ENCODE peak calls at places on chromosomes 11 and 22, in five cellular contexts. K, C, U, E and Z are unnamed samples.

GRCh38 chr11:86681039-86681745 is 8.8 kb upstream of the ME3 start:
- DNase-seq in K (no peak), C (no peak), U (no peak), E (no peak), Z (no peak)

GRCh38 chr22:25780673-25781072 is 38.7 kb downstream of the MYO18B start:
- DNase-seq in K (no peak), C (no peak), U (no peak), E (no peak), Z (no peak)

GRCh38 chr11:113690619-113691569 is 15.2 kb downstream of the TMPRSS5 start:
- DNase-seq in K (peak; percentile 61), C (peak; percentile 84), U (peak; percentile 32), E (peak; percentile 44), Z (peak; percentile 49)

GRCh38 chr11:45578286-45578685 is 87.1 kb downstream of the CHST1 start:
- DNase-seq in K (no peak), C (no peak), U (no peak), E (no peak), Z (no peak)

GRCh38 chr22:31295831-31296230 is 3.5 kb upstream of the PIK3IP1 start:
- DNase-seq in K (no peak), C (no peak), U (peak; percentile 27), E (no peak), Z (no peak)

GRCh38 chr11:88016392-88017020 is 158.7 kb downstream of the RAB38 start:
- DNase-seq in K (peak; percentile 33), C (no peak), U (peak; percentile 84), E (peak; percentile 24), Z (peak; percentile 22)

GRCh38 chr11:13160302-13160701 is 117.3 kb upstream of the BMAL1 start:
- DNase-seq in K (no peak), C (no peak), U (no peak), E (no peak), Z (no peak)

GRCh38 chr22:30717952-30718351 is 23.3 kb downstream of the OSBP2 start:
- DNase-seq in K (no peak), C (no peak), U (no peak), E (no peak), Z (no peak)

GRCh38 chr11:11217555-11218286 is 135.3 kb downstream of the CSNK2A3 start:
- DNase-seq in K (no peak), C (no peak), U (no peak), E (no peak), Z (no peak)

DNA sequence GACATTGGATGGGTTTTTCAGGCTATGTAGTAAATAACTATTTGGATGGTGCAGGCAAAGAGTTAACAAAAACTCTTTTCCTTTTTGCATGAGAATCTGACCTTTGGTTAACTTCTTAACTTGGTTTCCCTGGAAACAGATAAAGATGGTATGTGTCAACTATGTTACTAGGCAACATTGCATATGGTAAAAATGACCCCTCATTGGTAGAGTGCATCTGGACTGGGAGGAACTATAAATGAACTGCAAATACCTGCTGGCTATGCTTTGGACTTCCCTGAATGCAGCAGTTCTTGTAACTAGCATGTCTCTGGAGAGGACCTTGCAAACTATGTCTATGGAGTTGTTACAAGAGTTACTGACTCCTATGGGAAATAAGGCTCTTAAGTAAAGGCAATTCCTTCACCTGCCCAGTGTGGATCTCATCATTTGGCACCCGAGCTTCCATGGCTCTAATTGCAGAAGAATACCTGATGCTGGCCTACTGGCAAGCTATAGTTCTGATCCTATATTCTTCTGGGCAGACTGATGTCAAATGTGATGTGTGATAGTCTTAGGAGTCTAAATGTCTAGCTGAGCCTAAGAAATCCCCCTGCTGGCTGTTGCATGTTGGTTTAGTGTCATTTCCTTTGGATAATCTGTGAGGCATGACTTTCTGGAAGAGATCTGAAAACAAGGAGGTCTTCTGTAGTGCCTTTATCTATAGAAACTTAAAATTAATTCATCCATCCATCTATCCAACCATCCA is 126.7 kb upstream of the MTMR2 start:
- DNase-seq in K (no peak), C (no peak), U (peak; percentile 86), E (no peak), Z (no peak)
- TF ChIP-seq CTCF in K (no peak), C (no peak), U (no peak), E (no peak), Z (no peak)

DNA sequence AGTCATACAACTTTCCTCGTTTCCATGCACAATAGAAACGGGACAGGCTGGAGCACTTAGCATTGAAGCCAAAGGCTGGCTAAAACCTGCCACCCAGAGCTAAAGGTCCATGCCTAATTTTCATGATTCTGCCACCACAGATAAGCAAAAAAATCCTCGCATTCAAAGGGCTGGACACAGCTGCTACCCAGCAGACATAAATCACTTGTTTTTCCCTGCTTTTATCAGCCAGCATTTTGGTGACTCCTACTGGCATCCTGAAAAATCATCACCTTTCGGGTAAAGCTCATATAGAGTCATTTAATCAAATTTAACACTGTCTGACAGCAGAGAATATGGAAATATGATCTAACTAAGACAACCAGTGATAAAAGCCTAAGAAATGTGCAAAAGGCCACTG is 37.9 kb downstream of the ALG9 start:
- DNase-seq in K (no peak), C (no peak), U (no peak), E (no peak), Z (no peak)
- TF ChIP-seq CTCF in K (no peak), C (no peak), U (no peak), E (no peak), Z (no peak)

GRCh38 chr22:45205624-45205925 is 35.1 kb downstream of the KIAA0930 start:
- DNase-seq in K (no peak), C (no peak), U (no peak), E (no peak), Z (no peak)
- TF ChIP-seq CTCF in K (no peak), C (no peak), U (no peak), E (no peak), Z (no peak)

DNA sequence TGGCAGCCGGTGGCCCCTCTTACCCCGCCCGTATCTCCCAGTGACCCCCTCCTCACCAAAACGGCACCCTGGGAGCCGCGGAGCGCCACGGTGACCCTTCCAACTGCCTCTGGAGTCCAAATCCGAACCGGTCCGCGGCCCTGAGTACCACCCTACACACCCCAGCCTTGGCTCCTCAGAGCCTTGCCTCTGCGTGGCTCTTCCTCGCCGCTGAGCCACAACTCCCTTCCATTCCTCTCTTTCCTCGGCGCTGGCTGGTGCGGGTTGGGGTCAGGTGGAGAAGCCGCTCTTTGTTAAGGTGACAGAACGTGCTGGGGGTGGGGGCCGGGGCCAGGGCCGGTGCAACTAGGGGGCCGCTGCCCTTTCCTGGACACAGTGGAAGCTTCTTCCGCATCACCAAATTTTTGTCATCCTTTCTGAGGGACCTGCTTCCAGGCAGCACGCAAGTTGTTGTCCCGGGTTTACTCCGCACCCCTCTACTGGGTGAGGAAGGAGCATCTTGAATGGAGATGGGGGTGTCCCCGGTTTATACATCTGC is 6.5 kb downstream of the ALX4 start:
- DNase-seq in K (no peak), C (no peak), U (no peak), E (no peak), Z (no peak)
- TF ChIP-seq CTCF in K (no peak), C (no peak), U (no peak), E (no peak), Z (no peak)

DNA sequence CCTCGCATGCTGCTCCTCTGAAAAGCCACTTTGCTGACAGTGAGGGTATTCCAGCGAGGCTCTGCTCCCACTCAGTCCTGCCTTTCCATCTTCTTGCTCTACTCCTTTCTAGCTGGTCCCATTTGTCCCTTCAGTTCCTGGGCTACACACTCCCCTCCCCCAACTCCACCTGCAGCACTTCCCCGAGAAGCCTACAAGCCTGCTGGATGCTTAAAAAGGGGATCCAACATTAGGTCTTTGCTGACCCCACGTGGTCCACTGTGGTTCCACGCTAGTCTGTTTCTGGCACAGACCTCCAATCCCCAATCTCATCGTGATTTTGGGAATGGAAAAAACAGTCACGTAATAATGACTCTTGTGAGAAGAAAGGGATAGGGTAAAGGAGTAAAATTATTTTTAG is 121.6 kb upstream of the SNX19 start:
- DNase-seq in K (no peak), C (no peak), U (no peak), E (no peak), Z (no peak)
- TF ChIP-seq CTCF in K (no peak), C (no peak), U (peak; percentile 13), E (no peak), Z (peak; percentile 26)